ENCODE peak calls at places on chromosomes 12 and 14, in eight cellular contexts. One of them, this sample, is unnamed.

GRCh38 chr14:99330316-99331240 is 58.6 kb upstream of the BCL11B start:
- DNase-seq in AG09309: no peak
- DNase-seq in stomach: peak; percentile 22
- DNase-seq in A549: no peak
- DNase-seq in PC-9: no peak
- DNase-seq in heart right ventricle: no peak
- DNase-seq in fibroblast of pulmonary artery: no peak
- DNase-seq in psoas muscle: no peak
- DNase-seq in this sample: no peak

GRCh38 chr14:35366048-35366428 is 38.5 kb downstream of the NFKBIA start:
- DNase-seq in AG09309: no peak
- DNase-seq in stomach: no peak
- DNase-seq in A549: no peak
- DNase-seq in PC-9: no peak
- DNase-seq in heart right ventricle: no peak
- DNase-seq in fibroblast of pulmonary artery: peak; percentile 45
- DNase-seq in psoas muscle: peak; percentile 66
- DNase-seq in this sample: no peak

GRCh38 chr12:93111791-93112208 is 182.7 kb upstream of the EEA1 start:
- DNase-seq in AG09309: no peak
- DNase-seq in stomach: no peak
- DNase-seq in A549: no peak
- DNase-seq in PC-9: no peak
- DNase-seq in heart right ventricle: no peak
- DNase-seq in fibroblast of pulmonary artery: peak; percentile 57
- DNase-seq in psoas muscle: no peak
- DNase-seq in this sample: no peak

GRCh38 chr14:75941030-75941429 is 40.8 kb downstream of the TGFB3 start:
- DNase-seq in AG09309: no peak
- DNase-seq in stomach: no peak
- DNase-seq in A549: no peak
- DNase-seq in PC-9: no peak
- DNase-seq in heart right ventricle: no peak
- DNase-seq in fibroblast of pulmonary artery: peak; percentile 3
- DNase-seq in psoas muscle: peak; percentile 72
- DNase-seq in this sample: no peak

GRCh38 chr12:7060353-7060954 is at the start of gene C1S:
- DNase-seq in AG09309: peak; percentile 98
- DNase-seq in stomach: peak; percentile 39
- DNase-seq in A549: peak; percentile 95
- DNase-seq in PC-9: peak; percentile 68
- DNase-seq in heart right ventricle: peak; percentile 80
- DNase-seq in fibroblast of pulmonary artery: peak; percentile 99
- DNase-seq in psoas muscle: peak; percentile 69
- DNase-seq in this sample: peak; percentile 94

GRCh38 chr12:1922985-1923384 is 4.5 kb upstream of the CACNA2D4 start:
- DNase-seq in AG09309: no peak
- DNase-seq in stomach: peak; percentile 11
- DNase-seq in A549: no peak
- DNase-seq in PC-9: no peak
- DNase-seq in heart right ventricle: no peak
- DNase-seq in fibroblast of pulmonary artery: no peak
- DNase-seq in psoas muscle: no peak
- DNase-seq in this sample: no peak

GRCh38 chr14:31070431-31070830 is 44.3 kb upstream of the STRN3 start:
- DNase-seq in AG09309: peak; percentile 91
- DNase-seq in stomach: no peak
- DNase-seq in A549: no peak
- DNase-seq in PC-9: peak; percentile 51
- DNase-seq in heart right ventricle: no peak
- DNase-seq in fibroblast of pulmonary artery: peak; percentile 94
- DNase-seq in psoas muscle: no peak
- DNase-seq in this sample: no peak

GRCh38 chr12:57839996-57840395 is 6.5 kb downstream of the CTDSP2 start:
- DNase-seq in AG09309: no peak
- DNase-seq in stomach: no peak
- DNase-seq in A549: no peak
- DNase-seq in PC-9: no peak
- DNase-seq in heart right ventricle: no peak
- DNase-seq in fibroblast of pulmonary artery: no peak
- DNase-seq in psoas muscle: peak; percentile 65
- DNase-seq in this sample: no peak

GRCh38 chr14:37223947-37224474 is 26.3 kb downstream of the MIPOL1 start:
- DNase-seq in AG09309: no peak
- DNase-seq in stomach: no peak
- DNase-seq in A549: peak; percentile 22
- DNase-seq in PC-9: no peak
- DNase-seq in heart right ventricle: no peak
- DNase-seq in fibroblast of pulmonary artery: no peak
- DNase-seq in psoas muscle: no peak
- DNase-seq in this sample: no peak

GRCh38 chr14:103535891-103536565 is 7.0 kb downstream of the TRMT61A start:
- DNase-seq in AG09309: no peak
- DNase-seq in stomach: no peak
- DNase-seq in A549: no peak
- DNase-seq in PC-9: no peak
- DNase-seq in heart right ventricle: no peak
- DNase-seq in fibroblast of pulmonary artery: no peak
- DNase-seq in psoas muscle: peak; percentile 16
- DNase-seq in this sample: no peak

GRCh38 chr14:23149745-23150144 is 30.7 kb upstream of the CEBPE start:
- DNase-seq in AG09309: no peak
- DNase-seq in stomach: no peak
- DNase-seq in A549: no peak
- DNase-seq in PC-9: no peak
- DNase-seq in heart right ventricle: no peak
- DNase-seq in fibroblast of pulmonary artery: no peak
- DNase-seq in psoas muscle: no peak
- DNase-seq in this sample: no peak

GRCh38 chr14:104085032-104085888 is at the start of gene ASPG:
- DNase-seq in AG09309: no peak
- DNase-seq in stomach: peak; percentile 55
- DNase-seq in A549: peak; percentile 35
- DNase-seq in PC-9: no peak
- DNase-seq in heart right ventricle: no peak
- DNase-seq in fibroblast of pulmonary artery: no peak
- DNase-seq in psoas muscle: peak; percentile 25
- DNase-seq in this sample: no peak

GRCh38 chr12:57835366-57836288 is 10.9 kb downstream of the CTDSP2 start:
- DNase-seq in AG09309: no peak
- DNase-seq in stomach: no peak
- DNase-seq in A549: no peak
- DNase-seq in PC-9: no peak
- DNase-seq in heart right ventricle: no peak
- DNase-seq in fibroblast of pulmonary artery: no peak
- DNase-seq in psoas muscle: no peak
- DNase-seq in this sample: no peak

GRCh38 chr12:113030875-113031525 is 25.5 kb upstream of the DTX1 start:
- DNase-seq in AG09309: peak; percentile 31
- DNase-seq in stomach: no peak
- DNase-seq in A549: peak; percentile 88
- DNase-seq in PC-9: peak; percentile 21
- DNase-seq in heart right ventricle: peak; percentile 13
- DNase-seq in fibroblast of pulmonary artery: peak; percentile 77
- DNase-seq in psoas muscle: no peak
- DNase-seq in this sample: peak; percentile 73

GRCh38 chr14:78178971-78179370 is 8.8 kb downstream of the NRXN3 start:
- DNase-seq in AG09309: no peak
- DNase-seq in stomach: no peak
- DNase-seq in A549: no peak
- DNase-seq in PC-9: no peak
- DNase-seq in heart right ventricle: no peak
- DNase-seq in fibroblast of pulmonary artery: no peak
- DNase-seq in psoas muscle: no peak
- DNase-seq in this sample: no peak

GRCh38 chr14:25049559-25050493 is at the start of gene STXBP6:
- DNase-seq in AG09309: no peak
- DNase-seq in stomach: peak; percentile 77
- DNase-seq in A549: peak; percentile 35
- DNase-seq in PC-9: peak; percentile 66
- DNase-seq in heart right ventricle: peak; percentile 74
- DNase-seq in fibroblast of pulmonary artery: peak; percentile 55
- DNase-seq in psoas muscle: peak; percentile 76
- DNase-seq in this sample: no peak

GRCh38 chr14:25049127-25049558 is 804 bp downstream of the STXBP6 start:
- DNase-seq in AG09309: no peak
- DNase-seq in stomach: no peak
- DNase-seq in A549: no peak
- DNase-seq in PC-9: peak; percentile 3
- DNase-seq in heart right ventricle: no peak
- DNase-seq in fibroblast of pulmonary artery: peak; percentile 3
- DNase-seq in psoas muscle: peak; percentile 16
- DNase-seq in this sample: no peak

GRCh38 chr14:25048170-25049126 is 1.5 kb downstream of the STXBP6 start:
- DNase-seq in AG09309: peak; percentile 40
- DNase-seq in stomach: peak; percentile 34
- DNase-seq in A549: no peak
- DNase-seq in PC-9: peak; percentile 44
- DNase-seq in heart right ventricle: peak; percentile 59
- DNase-seq in fibroblast of pulmonary artery: peak; percentile 68
- DNase-seq in psoas muscle: peak; percentile 55
- DNase-seq in this sample: no peak

GRCh38 chr14:25052385-25052784 is 2.4 kb upstream of the STXBP6 start:
- DNase-seq in AG09309: no peak
- DNase-seq in stomach: no peak
- DNase-seq in A549: no peak
- DNase-seq in PC-9: no peak
- DNase-seq in heart right ventricle: no peak
- DNase-seq in fibroblast of pulmonary artery: no peak
- DNase-seq in psoas muscle: no peak
- DNase-seq in this sample: no peak

GRCh38 chr14:25050494-25051170 is 685 bp upstream of the STXBP6 start:
- DNase-seq in AG09309: peak; percentile 44
- DNase-seq in stomach: no peak
- DNase-seq in A549: no peak
- DNase-seq in PC-9: no peak
- DNase-seq in heart right ventricle: peak; percentile 17
- DNase-seq in fibroblast of pulmonary artery: peak; percentile 75
- DNase-seq in psoas muscle: no peak
- DNase-seq in this sample: no peak
- H3K4me3 ChIP-seq in AG09309: peak overlapping the region; percentile 58
- H3K4me3 ChIP-seq in stomach: peak overlapping the region; percentile 85
- H3K4me3 ChIP-seq in A549: peak overlapping the region; percentile 68
- H3K4me3 ChIP-seq in PC-9: peak overlapping the region; percentile 52
- H3K4me3 ChIP-seq in heart right ventricle: peak overlapping the region; percentile 76
- H3K4me3 ChIP-seq in fibroblast of pulmonary artery: peak overlapping the region; percentile 58
- H3K4me3 ChIP-seq in psoas muscle: peak overlapping the region; percentile 71
- H3K4me3 ChIP-seq in this sample: peak overlapping the region; percentile 66

GRCh38 chr12:117686911-117687377 is 281.8 kb downstream of the KSR2 start:
- DNase-seq in AG09309: peak; percentile 72
- DNase-seq in stomach: no peak
- DNase-seq in A549: peak; percentile 90
- DNase-seq in PC-9: no peak
- DNase-seq in heart right ventricle: no peak
- DNase-seq in fibroblast of pulmonary artery: no peak
- DNase-seq in psoas muscle: peak; percentile 70
- DNase-seq in this sample: no peak
- H3K4me3 ChIP-seq in AG09309: no peak overlapping the region
- H3K4me3 ChIP-seq in stomach: no peak overlapping the region
- H3K4me3 ChIP-seq in A549: peak overlapping the region; percentile 33
- H3K4me3 ChIP-seq in PC-9: no peak overlapping the region
- H3K4me3 ChIP-seq in heart right ventricle: no peak overlapping the region
- H3K4me3 ChIP-seq in fibroblast of pulmonary artery: no peak overlapping the region
- H3K4me3 ChIP-seq in psoas muscle: no peak overlapping the region
- H3K4me3 ChIP-seq in this sample: no peak overlapping the region

GRCh38 chr12:96343347-96343954 is 56.8 kb downstream of the CDK17 start:
- DNase-seq in AG09309: no peak
- DNase-seq in stomach: no peak
- DNase-seq in A549: no peak
- DNase-seq in PC-9: no peak
- DNase-seq in heart right ventricle: no peak
- DNase-seq in fibroblast of pulmonary artery: peak; percentile 57
- DNase-seq in psoas muscle: no peak
- DNase-seq in this sample: no peak
- H3K4me3 ChIP-seq in AG09309: no peak overlapping the region
- H3K4me3 ChIP-seq in stomach: no peak overlapping the region
- H3K4me3 ChIP-seq in A549: no peak overlapping the region
- H3K4me3 ChIP-seq in PC-9: no peak overlapping the region
- H3K4me3 ChIP-seq in heart right ventricle: no peak overlapping the region
- H3K4me3 ChIP-seq in fibroblast of pulmonary artery: no peak overlapping the region
- H3K4me3 ChIP-seq in psoas muscle: no peak overlapping the region
- H3K4me3 ChIP-seq in this sample: no peak overlapping the region

GRCh38 chr12:51953925-51954324 is 2.4 kb downstream of the ACVR1B start:
- DNase-seq in AG09309: no peak
- DNase-seq in stomach: no peak
- DNase-seq in A549: no peak
- DNase-seq in PC-9: no peak
- DNase-seq in heart right ventricle: no peak
- DNase-seq in fibroblast of pulmonary artery: no peak
- DNase-seq in psoas muscle: no peak
- DNase-seq in this sample: no peak

GRCh38 chr12:51951843-51952722 is 584 bp downstream of the ACVR1B start:
- DNase-seq in AG09309: no peak
- DNase-seq in stomach: no peak
- DNase-seq in A549: no peak
- DNase-seq in PC-9: peak; percentile 11
- DNase-seq in heart right ventricle: peak; percentile 36
- DNase-seq in fibroblast of pulmonary artery: no peak
- DNase-seq in psoas muscle: peak; percentile 33
- DNase-seq in this sample: no peak

GRCh38 chr12:51953011-51953568 is 1.6 kb downstream of the ACVR1B start:
- DNase-seq in AG09309: no peak
- DNase-seq in stomach: no peak
- DNase-seq in A549: no peak
- DNase-seq in PC-9: no peak
- DNase-seq in heart right ventricle: no peak
- DNase-seq in fibroblast of pulmonary artery: no peak
- DNase-seq in psoas muscle: no peak
- DNase-seq in this sample: no peak

GRCh38 chr12:51955702-51956101 is 4.2 kb downstream of the ACVR1B start:
- DNase-seq in AG09309: no peak
- DNase-seq in stomach: no peak
- DNase-seq in A549: no peak
- DNase-seq in PC-9: no peak
- DNase-seq in heart right ventricle: no peak
- DNase-seq in fibroblast of pulmonary artery: no peak
- DNase-seq in psoas muscle: no peak
- DNase-seq in this sample: no peak

DNA sequence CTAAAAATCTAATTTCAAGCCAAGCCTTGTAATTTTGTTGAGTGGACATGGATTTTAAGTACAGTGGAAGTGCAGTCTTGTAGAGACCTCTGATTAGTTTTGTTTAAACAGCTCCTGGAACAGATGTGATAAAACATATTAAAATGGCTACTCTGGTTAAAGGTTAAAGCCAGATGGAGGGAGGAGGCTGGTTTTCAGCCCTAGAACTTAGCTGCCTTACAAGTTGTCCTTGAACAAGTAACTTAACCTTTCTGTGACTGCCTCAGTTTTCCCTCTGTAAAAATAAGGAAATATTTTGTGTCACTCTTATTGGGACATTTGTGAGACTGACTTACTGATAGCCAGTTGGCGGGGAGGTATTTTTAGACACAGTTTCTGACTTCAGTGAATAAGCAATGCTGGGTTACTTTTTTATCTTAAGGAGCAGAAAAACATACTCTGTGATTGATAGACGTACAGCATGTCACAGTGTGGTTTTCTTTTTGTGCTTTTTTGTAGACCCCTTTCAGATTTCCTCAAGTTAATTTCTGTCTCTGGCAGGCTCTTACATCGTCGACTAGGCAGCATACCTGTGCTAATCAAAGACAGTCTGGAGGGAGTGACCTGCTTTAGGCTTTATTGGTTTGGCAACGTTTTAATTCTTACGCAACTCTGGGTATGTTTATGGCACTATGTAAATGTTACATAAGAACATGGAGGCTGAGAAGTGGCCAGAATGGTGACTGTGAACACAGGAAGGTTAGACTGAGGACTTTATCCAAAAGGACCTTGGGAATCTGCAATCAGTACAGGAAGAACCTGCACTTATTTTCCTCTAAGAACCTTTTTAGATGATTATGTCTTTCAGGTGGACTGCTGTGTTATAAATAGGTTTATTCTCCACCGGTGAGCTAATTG is 3.2 kb downstream of the ACVR1B start:
- DNase-seq in AG09309: no peak
- DNase-seq in stomach: peak; percentile 44
- DNase-seq in A549: peak; percentile 38
- DNase-seq in PC-9: no peak
- DNase-seq in heart right ventricle: no peak
- DNase-seq in fibroblast of pulmonary artery: peak; percentile 59
- DNase-seq in psoas muscle: no peak
- DNase-seq in this sample: no peak
- H3K4me3 ChIP-seq in AG09309: no peak overlapping the region
- H3K4me3 ChIP-seq in stomach: peak overlapping the region; percentile 96
- H3K4me3 ChIP-seq in A549: no peak overlapping the region
- H3K4me3 ChIP-seq in PC-9: peak overlapping the region; percentile 2
- H3K4me3 ChIP-seq in heart right ventricle: no peak overlapping the region
- H3K4me3 ChIP-seq in fibroblast of pulmonary artery: peak overlapping the region; percentile 96
- H3K4me3 ChIP-seq in psoas muscle: peak overlapping the region; percentile 99
- H3K4me3 ChIP-seq in this sample: no peak overlapping the region

This sample was measured in NT2/D1.